ENCODE peak calls at places on chromosomes 4 and X, in seven cellular contexts. One of them, this sample, is unnamed.

GRCh38 chrX:39645059-39645895 is 452.5 kb downstream of the BCOR start:
- DNase-seq in astrocyte of the spinal cord: peak
- DNase-seq in right lobe of liver: no peak
- DNase-seq in OCI-LY7: no peak
- DNase-seq in PC-3: peak
- DNase-seq in right cardiac atrium: peak
- DNase-seq in left ventricle myocardium inferior: peak
- DNase-seq in this sample: no peak

GRCh38 chr4:41146716-41147506 is 67.4 kb downstream of the APBB2 start:
- DNase-seq in right lobe of liver: peak
- DNase-seq in right cardiac atrium: peak
- DNase-seq in OCI-LY7: no peak
- DNase-seq in left ventricle myocardium inferior: no peak
- DNase-seq in PC-3: no peak
- DNase-seq in astrocyte of the spinal cord: peak
- DNase-seq in this sample: no peak

GRCh38 chr4:93870876-93871458 is 42.4 kb downstream of the ATOH1 start:
- DNase-seq in right lobe of liver: no peak
- DNase-seq in astrocyte of the spinal cord: no peak
- DNase-seq in right cardiac atrium: no peak
- DNase-seq in left ventricle myocardium inferior: no peak
- DNase-seq in PC-3: no peak
- DNase-seq in OCI-LY7: no peak
- DNase-seq in this sample: no peak

GRCh38 chrX:1507511-1508463 is 29.2 kb downstream of the P2RY8 start:
- DNase-seq in right lobe of liver: peak
- DNase-seq in left ventricle myocardium inferior: no peak
- DNase-seq in PC-3: no peak
- DNase-seq in astrocyte of the spinal cord: no peak
- DNase-seq in right cardiac atrium: peak
- DNase-seq in OCI-LY7: no peak
- DNase-seq in this sample: peak

GRCh38 chr4:114116861-114117260 is 137.4 kb upstream of the ARSJ start:
- DNase-seq in right cardiac atrium: no peak
- DNase-seq in PC-3: no peak
- DNase-seq in left ventricle myocardium inferior: no peak
- DNase-seq in astrocyte of the spinal cord: no peak
- DNase-seq in right lobe of liver: no peak
- DNase-seq in OCI-LY7: no peak
- DNase-seq in this sample: no peak

GRCh38 chrX:110383414-110383813 is 24.8 kb downstream of the RTL9 start:
- DNase-seq in right lobe of liver: no peak
- DNase-seq in OCI-LY7: no peak
- DNase-seq in right cardiac atrium: no peak
- DNase-seq in left ventricle myocardium inferior: no peak
- DNase-seq in PC-3: peak
- DNase-seq in astrocyte of the spinal cord: peak
- DNase-seq in this sample: no peak

GRCh38 chr4:182969651-182970279 is 52.6 kb upstream of the DCTD start:
- DNase-seq in right lobe of liver: no peak
- DNase-seq in astrocyte of the spinal cord: no peak
- DNase-seq in PC-3: peak
- DNase-seq in left ventricle myocardium inferior: no peak
- DNase-seq in OCI-LY7: no peak
- DNase-seq in right cardiac atrium: no peak
- DNase-seq in this sample: peak

GRCh38 chr4:20394471-20394870 is 142.8 kb downstream of the SLIT2 start:
- DNase-seq in OCI-LY7: no peak
- DNase-seq in PC-3: no peak
- DNase-seq in left ventricle myocardium inferior: no peak
- DNase-seq in astrocyte of the spinal cord: no peak
- DNase-seq in right cardiac atrium: no peak
- DNase-seq in right lobe of liver: no peak
- DNase-seq in this sample: no peak

GRCh38 chr4:56055027-56055976 is 106.6 kb downstream of the CEP135 start:
- DNase-seq in PC-3: no peak
- DNase-seq in astrocyte of the spinal cord: no peak
- DNase-seq in left ventricle myocardium inferior: no peak
- DNase-seq in OCI-LY7: no peak
- DNase-seq in right lobe of liver: no peak
- DNase-seq in right cardiac atrium: no peak
- DNase-seq in this sample: no peak

GRCh38 chrX:119190736-119191282 is 45.3 kb upstream of the PGRMC1 start:
- DNase-seq in right lobe of liver: no peak
- DNase-seq in OCI-LY7: no peak
- DNase-seq in astrocyte of the spinal cord: no peak
- DNase-seq in PC-3: no peak
- DNase-seq in right cardiac atrium: no peak
- DNase-seq in left ventricle myocardium inferior: no peak
- DNase-seq in this sample: no peak

GRCh38 chr4:176775326-176775725 is 17.4 kb downstream of the VEGFC start:
- DNase-seq in right cardiac atrium: no peak
- DNase-seq in right lobe of liver: no peak
- DNase-seq in PC-3: peak
- DNase-seq in OCI-LY7: no peak
- DNase-seq in astrocyte of the spinal cord: no peak
- DNase-seq in left ventricle myocardium inferior: no peak
- DNase-seq in this sample: no peak

GRCh38 chrX:72114306-72114705 is 17.4 kb downstream of the RTL5 start:
- DNase-seq in right cardiac atrium: no peak
- DNase-seq in OCI-LY7: no peak
- DNase-seq in left ventricle myocardium inferior: no peak
- DNase-seq in right lobe of liver: no peak
- DNase-seq in astrocyte of the spinal cord: no peak
- DNase-seq in PC-3: no peak
- DNase-seq in this sample: no peak

GRCh38 chr4:58611012-58611411 is 1500.8 kb upstream of the IGFBP7 start:
- DNase-seq in right lobe of liver: no peak
- DNase-seq in right cardiac atrium: no peak
- DNase-seq in OCI-LY7: no peak
- DNase-seq in left ventricle myocardium inferior: no peak
- DNase-seq in astrocyte of the spinal cord: no peak
- DNase-seq in PC-3: no peak
- DNase-seq in this sample: no peak

GRCh38 chr4:77820836-77821561 is 1.8 kb upstream of the CNOT6L start:
- DNase-seq in left ventricle myocardium inferior: no peak
- DNase-seq in right lobe of liver: peak
- DNase-seq in astrocyte of the spinal cord: no peak
- DNase-seq in PC-3: no peak
- DNase-seq in right cardiac atrium: no peak
- DNase-seq in OCI-LY7: peak
- DNase-seq in this sample: peak

GRCh38 chrX:20445109-20445508 is 178.4 kb upstream of the RPS6KA3 start:
- DNase-seq in OCI-LY7: no peak
- DNase-seq in left ventricle myocardium inferior: no peak
- DNase-seq in right lobe of liver: no peak
- DNase-seq in PC-3: no peak
- DNase-seq in astrocyte of the spinal cord: no peak
- DNase-seq in right cardiac atrium: no peak
- DNase-seq in this sample: no peak

GRCh38 chr4:17468638-17469221 is 43.2 kb downstream of the QDPR start:
- DNase-seq in PC-3: peak
- DNase-seq in left ventricle myocardium inferior: peak
- DNase-seq in OCI-LY7: peak
- DNase-seq in astrocyte of the spinal cord: peak
- DNase-seq in right cardiac atrium: no peak
- DNase-seq in right lobe of liver: no peak
- DNase-seq in this sample: peak

GRCh38 chr4:166501941-166502382 is 628.9 kb downstream of the TLL1 start:
- DNase-seq in PC-3: no peak
- DNase-seq in right cardiac atrium: no peak
- DNase-seq in astrocyte of the spinal cord: no peak
- DNase-seq in OCI-LY7: peak
- DNase-seq in right lobe of liver: no peak
- DNase-seq in left ventricle myocardium inferior: no peak
- DNase-seq in this sample: peak

DNA sequence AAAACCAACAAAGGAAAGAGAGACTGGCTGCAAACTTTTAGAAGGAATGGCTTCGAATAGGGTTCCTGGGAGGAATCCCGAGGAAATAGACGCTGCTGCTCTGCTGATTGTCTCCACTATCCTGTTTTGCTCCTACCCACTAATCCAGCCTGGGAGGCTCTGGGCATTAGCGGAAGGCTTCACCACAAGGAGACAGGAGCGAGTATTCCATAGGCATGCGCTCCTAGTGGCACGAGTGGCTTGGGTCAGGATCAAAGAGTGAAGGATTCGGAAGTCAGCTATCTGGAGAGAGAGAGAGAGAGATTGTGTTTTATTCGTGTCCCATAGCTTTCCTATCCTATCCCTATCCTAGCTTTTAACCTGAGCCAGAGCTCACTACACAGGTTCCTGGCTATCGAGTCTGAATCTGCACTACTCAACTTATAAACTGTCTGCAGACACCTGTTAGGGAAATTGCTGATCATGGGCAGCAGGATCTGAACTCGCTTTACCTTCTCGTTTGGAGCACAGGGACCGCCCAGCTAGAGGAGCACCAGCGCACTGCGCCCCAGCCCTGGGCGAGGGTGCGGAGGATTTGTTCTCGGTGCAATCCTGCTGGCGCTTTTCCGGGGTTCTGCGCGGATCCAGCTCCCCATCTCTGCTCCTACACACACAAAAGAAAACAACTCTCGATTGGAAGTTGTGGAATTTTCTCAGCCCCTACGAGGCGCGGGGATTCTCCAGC is 740 bp upstream of the NPY2R start:
- DNase-seq in PC-3: peak
- DNase-seq in right cardiac atrium: peak
- DNase-seq in left ventricle myocardium inferior: no peak
- DNase-seq in astrocyte of the spinal cord: peak
- DNase-seq in right lobe of liver: no peak
- DNase-seq in OCI-LY7: no peak
- DNase-seq in this sample: no peak
- H3K4me3 ChIP-seq in PC-3: peak
- H3K4me3 ChIP-seq in right cardiac atrium: peak
- H3K4me3 ChIP-seq in left ventricle myocardium inferior: peak
- H3K4me3 ChIP-seq in astrocyte of the spinal cord: peak
- H3K4me3 ChIP-seq in right lobe of liver: no peak
- H3K4me3 ChIP-seq in OCI-LY7: no peak
- H3K4me3 ChIP-seq in this sample: no peak

GRCh38 chr4:106314960-106315359 is 1.0 kb downstream of the TBCK start:
- DNase-seq in PC-3: no peak
- DNase-seq in right cardiac atrium: no peak
- DNase-seq in right lobe of liver: no peak
- DNase-seq in OCI-LY7: no peak
- DNase-seq in left ventricle myocardium inferior: no peak
- DNase-seq in astrocyte of the spinal cord: no peak
- DNase-seq in this sample: no peak

GRCh38 chr4:106315476-106315967 is 487 bp downstream of the TBCK start:
- DNase-seq in PC-3: peak
- DNase-seq in right lobe of liver: no peak
- DNase-seq in astrocyte of the spinal cord: peak
- DNase-seq in right cardiac atrium: no peak
- DNase-seq in left ventricle myocardium inferior: no peak
- DNase-seq in OCI-LY7: peak
- DNase-seq in this sample: no peak

GRCh38 chr4:106315968-106316772 is at the start of the genes AIMP1 and TBCK:
- DNase-seq in right lobe of liver: peak
- DNase-seq in PC-3: peak
- DNase-seq in left ventricle myocardium inferior: peak
- DNase-seq in OCI-LY7: peak
- DNase-seq in right cardiac atrium: peak
- DNase-seq in astrocyte of the spinal cord: peak
- DNase-seq in this sample: peak

GRCh38 chr4:106312377-106312776 is 3.6 kb downstream of the TBCK start:
- DNase-seq in left ventricle myocardium inferior: no peak
- DNase-seq in right cardiac atrium: no peak
- DNase-seq in PC-3: no peak
- DNase-seq in right lobe of liver: no peak
- DNase-seq in astrocyte of the spinal cord: peak
- DNase-seq in OCI-LY7: no peak
- DNase-seq in this sample: no peak

GRCh38 chr4:106312997-106313522 is 2.9 kb downstream of the TBCK start:
- DNase-seq in right cardiac atrium: no peak
- DNase-seq in PC-3: no peak
- DNase-seq in left ventricle myocardium inferior: no peak
- DNase-seq in right lobe of liver: no peak
- DNase-seq in OCI-LY7: no peak
- DNase-seq in astrocyte of the spinal cord: no peak
- DNase-seq in this sample: no peak
- H3K4me3 ChIP-seq in right cardiac atrium: no peak
- H3K4me3 ChIP-seq in PC-3: no peak
- H3K4me3 ChIP-seq in left ventricle myocardium inferior: no peak
- H3K4me3 ChIP-seq in right lobe of liver: no peak
- H3K4me3 ChIP-seq in OCI-LY7: no peak
- H3K4me3 ChIP-seq in astrocyte of the spinal cord: no peak
- H3K4me3 ChIP-seq in this sample: no peak

DNA sequence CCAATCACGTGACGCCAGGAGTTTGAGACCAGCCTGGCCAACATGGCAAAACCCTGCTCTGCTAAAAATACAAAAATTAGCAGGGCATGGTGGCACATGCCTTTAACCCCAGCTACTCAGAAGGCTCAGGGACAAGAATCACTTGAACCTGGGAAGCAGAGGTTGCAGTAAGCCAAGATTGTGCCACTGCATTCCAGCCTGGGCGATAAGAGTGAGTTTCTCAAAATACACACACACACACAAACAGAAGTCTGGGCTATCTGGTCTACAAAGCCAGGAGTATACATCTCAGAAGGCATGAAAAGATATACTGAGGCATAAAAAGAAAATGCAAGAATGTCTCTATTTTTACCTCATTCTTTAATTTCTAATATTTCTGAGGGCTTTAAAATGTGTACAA is 11.3 kb downstream of the YTHDC1 start:
- DNase-seq in astrocyte of the spinal cord: no peak
- DNase-seq in right cardiac atrium: peak
- DNase-seq in PC-3: no peak
- DNase-seq in right lobe of liver: no peak
- DNase-seq in left ventricle myocardium inferior: no peak
- DNase-seq in OCI-LY7: no peak
- DNase-seq in this sample: no peak
- H3K4me3 ChIP-seq in astrocyte of the spinal cord: no peak
- H3K4me3 ChIP-seq in right cardiac atrium: no peak
- H3K4me3 ChIP-seq in PC-3: no peak
- H3K4me3 ChIP-seq in right lobe of liver: no peak
- H3K4me3 ChIP-seq in left ventricle myocardium inferior: peak
- H3K4me3 ChIP-seq in OCI-LY7: no peak
- H3K4me3 ChIP-seq in this sample: no peak

GRCh38 chr4:82809614-82810013 is 11.0 kb upstream of the SCD5 start:
- DNase-seq in right lobe of liver: no peak
- DNase-seq in right cardiac atrium: no peak
- DNase-seq in PC-3: no peak
- DNase-seq in astrocyte of the spinal cord: no peak
- DNase-seq in left ventricle myocardium inferior: no peak
- DNase-seq in OCI-LY7: no peak
- DNase-seq in this sample: no peak

GRCh38 chr4:82811392-82811791 is 12.8 kb upstream of the SCD5 start:
- DNase-seq in right lobe of liver: no peak
- DNase-seq in PC-3: no peak
- DNase-seq in astrocyte of the spinal cord: no peak
- DNase-seq in left ventricle myocardium inferior: no peak
- DNase-seq in right cardiac atrium: no peak
- DNase-seq in OCI-LY7: no peak
- DNase-seq in this sample: no peak

GRCh38 chr4:82810171-82810570 is 11.6 kb upstream of the SCD5 start:
- DNase-seq in right lobe of liver: no peak
- DNase-seq in astrocyte of the spinal cord: no peak
- DNase-seq in right cardiac atrium: no peak
- DNase-seq in PC-3: no peak
- DNase-seq in left ventricle myocardium inferior: no peak
- DNase-seq in OCI-LY7: no peak
- DNase-seq in this sample: no peak

GRCh38 chr4:82814034-82814433 is 15.4 kb upstream of the SCD5 start:
- DNase-seq in right cardiac atrium: no peak
- DNase-seq in astrocyte of the spinal cord: no peak
- DNase-seq in OCI-LY7: no peak
- DNase-seq in PC-3: no peak
- DNase-seq in right lobe of liver: no peak
- DNase-seq in left ventricle myocardium inferior: no peak
- DNase-seq in this sample: no peak

GRCh38 chr4:82811838-82812672 is 13.5 kb upstream of the SCD5 start:
- DNase-seq in left ventricle myocardium inferior: no peak
- DNase-seq in astrocyte of the spinal cord: peak
- DNase-seq in right cardiac atrium: no peak
- DNase-seq in right lobe of liver: no peak
- DNase-seq in OCI-LY7: no peak
- DNase-seq in PC-3: no peak
- DNase-seq in this sample: no peak
- H3K4me3 ChIP-seq in left ventricle myocardium inferior: no peak
- H3K4me3 ChIP-seq in astrocyte of the spinal cord: no peak
- H3K4me3 ChIP-seq in right cardiac atrium: no peak
- H3K4me3 ChIP-seq in right lobe of liver: no peak
- H3K4me3 ChIP-seq in OCI-LY7: no peak
- H3K4me3 ChIP-seq in PC-3: no peak
- H3K4me3 ChIP-seq in this sample: no peak